ENCODE peak calls at places on chromosomes 6 and 20, in six cellular contexts. One of them, this sample, is unnamed.

GRCh38 chr20:6490849-6491248 is 276.6 kb upstream of the BMP2 start:
- DNase-seq in AG10803: no peak
- DNase-seq in upper lobe of left lung: no peak
- DNase-seq in right cardiac atrium: no peak
- DNase-seq in heart left ventricle: no peak
- DNase-seq in stomach: no peak
- DNase-seq in this sample: no peak

GRCh38 chr6:7424967-7425807 is 35.6 kb downstream of the RIOK1 start:
- DNase-seq in right cardiac atrium: peak; percentile 50
- DNase-seq in AG10803: peak; percentile 66
- DNase-seq in stomach: no peak
- DNase-seq in heart left ventricle: peak; percentile 88
- DNase-seq in upper lobe of left lung: no peak
- DNase-seq in this sample: no peak

GRCh38 chr6:155354167-155354566 is 39.9 kb upstream of the TFB1M start:
- DNase-seq in heart left ventricle: no peak
- DNase-seq in stomach: no peak
- DNase-seq in right cardiac atrium: no peak
- DNase-seq in upper lobe of left lung: no peak
- DNase-seq in AG10803: no peak
- DNase-seq in this sample: no peak

GRCh38 chr6:98957440-98957839 is 9.7 kb upstream of the FBXL4 start:
- DNase-seq in right cardiac atrium: no peak
- DNase-seq in stomach: no peak
- DNase-seq in upper lobe of left lung: no peak
- DNase-seq in heart left ventricle: no peak
- DNase-seq in AG10803: peak; percentile 66
- DNase-seq in this sample: peak; percentile 68

GRCh38 chr6:121932071-121933009 is 467.1 kb upstream of the HSF2 start:
- DNase-seq in stomach: no peak
- DNase-seq in heart left ventricle: peak; percentile 61
- DNase-seq in AG10803: peak; percentile 99
- DNase-seq in right cardiac atrium: peak; percentile 42
- DNase-seq in upper lobe of left lung: no peak
- DNase-seq in this sample: no peak

GRCh38 chr20:13794667-13795066 is 9.8 kb downstream of the NDUFAF5 start:
- DNase-seq in heart left ventricle: no peak
- DNase-seq in right cardiac atrium: no peak
- DNase-seq in stomach: no peak
- DNase-seq in AG10803: no peak
- DNase-seq in upper lobe of left lung: no peak
- DNase-seq in this sample: no peak

GRCh38 chr20:3174442-3175263 is 1.3 kb upstream of the LZTS3 start:
- DNase-seq in upper lobe of left lung: no peak
- DNase-seq in AG10803: peak; percentile 37
- DNase-seq in stomach: no peak
- DNase-seq in right cardiac atrium: no peak
- DNase-seq in heart left ventricle: no peak
- DNase-seq in this sample: no peak

GRCh38 chr20:58340853-58341252 is 31.3 kb downstream of the RAB22A start:
- DNase-seq in AG10803: peak; percentile 6
- DNase-seq in upper lobe of left lung: no peak
- DNase-seq in heart left ventricle: no peak
- DNase-seq in stomach: no peak
- DNase-seq in right cardiac atrium: no peak
- DNase-seq in this sample: no peak

GRCh38 chr6:144349690-144350132 is 64.6 kb downstream of the UTRN start:
- DNase-seq in AG10803: peak; percentile 22
- DNase-seq in right cardiac atrium: peak; percentile 30
- DNase-seq in upper lobe of left lung: no peak
- DNase-seq in heart left ventricle: no peak
- DNase-seq in stomach: no peak
- DNase-seq in this sample: no peak

GRCh38 chr6:35037289-35038038 is 103.7 kb downstream of the TCP11 start:
- DNase-seq in AG10803: no peak
- DNase-seq in heart left ventricle: no peak
- DNase-seq in right cardiac atrium: no peak
- DNase-seq in stomach: no peak
- DNase-seq in upper lobe of left lung: no peak
- DNase-seq in this sample: no peak

GRCh38 chr6:56663344-56663743 is 20.7 kb upstream of the DST start:
- DNase-seq in right cardiac atrium: no peak
- DNase-seq in upper lobe of left lung: no peak
- DNase-seq in AG10803: no peak
- DNase-seq in stomach: no peak
- DNase-seq in heart left ventricle: no peak
- DNase-seq in this sample: no peak

GRCh38 chr6:45533394-45533793 is 155.7 kb upstream of the SUPT3H start:
- DNase-seq in right cardiac atrium: no peak
- DNase-seq in AG10803: peak; percentile 38
- DNase-seq in upper lobe of left lung: no peak
- DNase-seq in stomach: no peak
- DNase-seq in heart left ventricle: no peak
- DNase-seq in this sample: no peak

GRCh38 chr6:19999319-20000191 is 162.4 kb downstream of the ID4 start:
- DNase-seq in right cardiac atrium: no peak
- DNase-seq in stomach: no peak
- DNase-seq in upper lobe of left lung: no peak
- DNase-seq in heart left ventricle: no peak
- DNase-seq in AG10803: no peak
- DNase-seq in this sample: no peak

GRCh38 chr6:151257984-151258445 is 18.2 kb downstream of the AKAP12 start:
- DNase-seq in AG10803: peak; percentile 32
- DNase-seq in upper lobe of left lung: no peak
- DNase-seq in right cardiac atrium: no peak
- DNase-seq in stomach: no peak
- DNase-seq in heart left ventricle: no peak
- DNase-seq in this sample: no peak

GRCh38 chr6:127510876-127511275 is 8.3 kb downstream of the MTCL3 start:
- DNase-seq in upper lobe of left lung: no peak
- DNase-seq in AG10803: no peak
- DNase-seq in stomach: no peak
- DNase-seq in right cardiac atrium: no peak
- DNase-seq in heart left ventricle: no peak
- DNase-seq in this sample: no peak

GRCh38 chr6:127515234-127515793 is 3.8 kb downstream of the MTCL3 start:
- DNase-seq in right cardiac atrium: no peak
- DNase-seq in upper lobe of left lung: no peak
- DNase-seq in AG10803: no peak
- DNase-seq in stomach: no peak
- DNase-seq in heart left ventricle: no peak
- DNase-seq in this sample: no peak

GRCh38 chr6:127515794-127516675 is 3.1 kb downstream of the MTCL3 start:
- DNase-seq in AG10803: peak; percentile 59
- DNase-seq in upper lobe of left lung: peak; percentile 94
- DNase-seq in stomach: peak; percentile 47
- DNase-seq in right cardiac atrium: peak; percentile 70
- DNase-seq in heart left ventricle: peak; percentile 64
- DNase-seq in this sample: no peak

GRCh38 chr6:127514396-127515227 is 4.5 kb downstream of the MTCL3 start:
- DNase-seq in AG10803: peak; percentile 55
- DNase-seq in right cardiac atrium: peak; percentile 23
- DNase-seq in upper lobe of left lung: peak; percentile 87
- DNase-seq in stomach: no peak
- DNase-seq in heart left ventricle: peak; percentile 30
- DNase-seq in this sample: no peak

GRCh38 chr6:127513425-127513824 is 5.7 kb downstream of the MTCL3 start:
- DNase-seq in stomach: no peak
- DNase-seq in AG10803: no peak
- DNase-seq in heart left ventricle: no peak
- DNase-seq in right cardiac atrium: no peak
- DNase-seq in upper lobe of left lung: no peak
- DNase-seq in this sample: no peak
- H3K4me3 ChIP-seq in stomach: no peak overlapping the region
- H3K4me3 ChIP-seq in AG10803: no peak overlapping the region
- H3K4me3 ChIP-seq in heart left ventricle: no peak overlapping the region
- H3K4me3 ChIP-seq in right cardiac atrium: no peak overlapping the region
- H3K4me3 ChIP-seq in upper lobe of left lung: no peak overlapping the region
- H3K4me3 ChIP-seq in this sample: no peak overlapping the region

GRCh38 chr20:20010639-20011500 is 6.3 kb upstream of the NAA20 start:
- DNase-seq in AG10803: peak; percentile 73
- DNase-seq in right cardiac atrium: no peak
- DNase-seq in stomach: no peak
- DNase-seq in heart left ventricle: no peak
- DNase-seq in upper lobe of left lung: no peak
- DNase-seq in this sample: peak; percentile 39
- H3K4me3 ChIP-seq in AG10803: no peak overlapping the region
- H3K4me3 ChIP-seq in right cardiac atrium: no peak overlapping the region
- H3K4me3 ChIP-seq in stomach: no peak overlapping the region
- H3K4me3 ChIP-seq in heart left ventricle: no peak overlapping the region
- H3K4me3 ChIP-seq in upper lobe of left lung: no peak overlapping the region
- H3K4me3 ChIP-seq in this sample: no peak overlapping the region

DNA sequence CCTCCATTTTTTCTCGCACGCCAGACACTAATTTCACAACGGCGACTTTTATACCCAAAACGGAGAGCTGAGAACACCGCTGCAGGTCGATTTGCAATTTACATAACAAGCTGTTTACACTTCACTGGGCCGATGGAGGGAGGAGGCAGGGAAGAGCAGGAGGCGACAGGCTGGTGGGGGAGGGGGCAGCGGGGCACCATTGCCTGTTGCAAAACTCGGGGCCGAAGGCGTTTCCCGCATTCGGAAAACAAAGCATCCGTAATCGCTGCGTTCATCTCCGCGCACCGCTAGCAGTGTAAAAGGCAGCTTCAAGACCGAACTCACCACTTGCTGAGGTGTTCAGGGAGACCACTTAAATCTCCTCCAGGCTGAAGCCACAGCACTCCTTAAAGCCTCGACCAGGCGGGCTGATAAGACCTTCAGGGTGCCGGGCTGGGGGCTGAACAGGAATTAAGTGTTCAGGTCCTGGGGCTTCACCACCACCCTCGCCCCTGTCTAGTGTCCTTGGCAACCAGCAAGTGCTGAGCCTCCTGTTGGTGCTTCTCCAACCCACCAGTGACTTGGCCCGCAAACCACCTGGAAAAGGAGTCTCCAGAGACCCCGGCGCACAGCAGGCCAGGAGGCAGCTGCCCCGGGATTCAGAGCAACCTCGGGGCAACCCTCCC is 2.0 kb upstream of the FOXC1 start:
- DNase-seq in stomach: no peak
- DNase-seq in upper lobe of left lung: no peak
- DNase-seq in right cardiac atrium: peak; percentile 27
- DNase-seq in AG10803: no peak
- DNase-seq in heart left ventricle: peak; percentile 19
- DNase-seq in this sample: no peak
- H3K4me3 ChIP-seq in stomach: no peak overlapping the region
- H3K4me3 ChIP-seq in upper lobe of left lung: no peak overlapping the region
- H3K4me3 ChIP-seq in right cardiac atrium: no peak overlapping the region
- H3K4me3 ChIP-seq in AG10803: no peak overlapping the region
- H3K4me3 ChIP-seq in heart left ventricle: no peak overlapping the region
- H3K4me3 ChIP-seq in this sample: no peak overlapping the region

GRCh38 chr20:4546786-4547185 is 174.9 kb upstream of the PRND start:
- DNase-seq in right cardiac atrium: no peak
- DNase-seq in heart left ventricle: no peak
- DNase-seq in stomach: no peak
- DNase-seq in AG10803: peak; percentile 79
- DNase-seq in upper lobe of left lung: no peak
- DNase-seq in this sample: no peak
- H3K4me3 ChIP-seq in right cardiac atrium: no peak overlapping the region
- H3K4me3 ChIP-seq in heart left ventricle: no peak overlapping the region
- H3K4me3 ChIP-seq in stomach: no peak overlapping the region
- H3K4me3 ChIP-seq in AG10803: no peak overlapping the region
- H3K4me3 ChIP-seq in upper lobe of left lung: no peak overlapping the region
- H3K4me3 ChIP-seq in this sample: no peak overlapping the region

GRCh38 chr20:37904845-37905244 is 1.9 kb downstream of the VSTM2L start:
- DNase-seq in stomach: no peak
- DNase-seq in heart left ventricle: no peak
- DNase-seq in AG10803: no peak
- DNase-seq in upper lobe of left lung: no peak
- DNase-seq in right cardiac atrium: no peak
- DNase-seq in this sample: no peak
- H3K4me3 ChIP-seq in stomach: no peak overlapping the region
- H3K4me3 ChIP-seq in heart left ventricle: no peak overlapping the region
- H3K4me3 ChIP-seq in AG10803: no peak overlapping the region
- H3K4me3 ChIP-seq in upper lobe of left lung: no peak overlapping the region
- H3K4me3 ChIP-seq in right cardiac atrium: peak overlapping the region; percentile 42
- H3K4me3 ChIP-seq in this sample: no peak overlapping the region

DNA sequence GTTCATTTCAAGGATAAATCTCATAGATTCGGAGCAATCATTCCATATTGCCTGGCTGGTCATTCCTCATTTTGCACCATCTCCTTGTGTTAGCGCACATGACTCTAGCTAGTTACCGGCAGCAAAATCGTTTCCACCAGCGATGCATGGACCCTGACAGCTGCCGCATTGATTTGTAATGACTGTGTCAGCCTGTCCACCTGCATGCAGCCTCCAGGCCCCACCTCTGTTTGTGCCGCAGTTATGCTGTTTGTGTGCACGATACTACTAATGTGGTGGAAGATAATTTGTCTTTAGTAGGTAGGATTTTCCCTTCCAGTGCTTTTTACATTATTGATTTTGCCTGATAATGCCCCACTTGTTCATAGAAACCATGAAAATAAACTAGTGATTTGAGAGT is 164.0 kb downstream of the TBC1D7 start:
- DNase-seq in stomach: no peak
- DNase-seq in right cardiac atrium: no peak
- DNase-seq in heart left ventricle: no peak
- DNase-seq in upper lobe of left lung: no peak
- DNase-seq in AG10803: no peak
- DNase-seq in this sample: no peak
- H3K4me3 ChIP-seq in stomach: no peak overlapping the region
- H3K4me3 ChIP-seq in right cardiac atrium: no peak overlapping the region
- H3K4me3 ChIP-seq in heart left ventricle: no peak overlapping the region
- H3K4me3 ChIP-seq in upper lobe of left lung: no peak overlapping the region
- H3K4me3 ChIP-seq in AG10803: no peak overlapping the region
- H3K4me3 ChIP-seq in this sample: no peak overlapping the region

This sample was measured in LNCaP clone FGC.